ENCODE peak calls at places on chromosomes 11 and 22, in ten cellular contexts. One of them, this sample, is unnamed.
A peak's percentile ranks its signal among the peaks of the same experiment; 100 is the strongest.

GRCh38 chr11:34794696-34795095 is 121.5 kb downstream of the APIP start:
- DNase-seq in A549: no peak
- DNase-seq in RWPE1: no peak
- DNase-seq in lower leg skin: no peak
- DNase-seq in fibroblast of mammary gland: no peak
- DNase-seq in pancreas: no peak
- DNase-seq in kidney epithelial cell: no peak
- DNase-seq in astrocyte of the cerebellum: no peak
- DNase-seq in CD4-positive, alpha-beta T cell: no peak
- DNase-seq in heart right ventricle: no peak
- DNase-seq in this sample: no peak

GRCh38 chr11:19259487-19260345 is 19.0 kb upstream of the E2F8 start:
- DNase-seq in A549: peak; percentile 62
- DNase-seq in RWPE1: peak; percentile 41
- DNase-seq in lower leg skin: peak; percentile 90
- DNase-seq in fibroblast of mammary gland: peak; percentile 63
- DNase-seq in pancreas: peak; percentile 71
- DNase-seq in kidney epithelial cell: no peak
- DNase-seq in astrocyte of the cerebellum: peak; percentile 13
- DNase-seq in CD4-positive, alpha-beta T cell: peak; percentile 40
- DNase-seq in heart right ventricle: peak; percentile 57
- DNase-seq in this sample: peak; percentile 71

GRCh38 chr11:88810420-88811097 is 255.2 kb downstream of the GRM5 start:
- DNase-seq in A549: no peak
- DNase-seq in RWPE1: no peak
- DNase-seq in lower leg skin: no peak
- DNase-seq in fibroblast of mammary gland: no peak
- DNase-seq in pancreas: no peak
- DNase-seq in kidney epithelial cell: no peak
- DNase-seq in astrocyte of the cerebellum: no peak
- DNase-seq in CD4-positive, alpha-beta T cell: no peak
- DNase-seq in heart right ventricle: no peak
- DNase-seq in this sample: no peak

GRCh38 chr22:50606561-50607365 is 6.2 kb downstream of the MAPK8IP2 start:
- DNase-seq in A549: no peak
- DNase-seq in RWPE1: no peak
- DNase-seq in lower leg skin: no peak
- DNase-seq in fibroblast of mammary gland: no peak
- DNase-seq in pancreas: no peak
- DNase-seq in kidney epithelial cell: no peak
- DNase-seq in astrocyte of the cerebellum: no peak
- DNase-seq in CD4-positive, alpha-beta T cell: no peak
- DNase-seq in heart right ventricle: no peak
- DNase-seq in this sample: no peak

GRCh38 chr11:64358536-64358906 is 441 bp upstream of the RPS6KA4 start:
- DNase-seq in A549: no peak
- DNase-seq in RWPE1: no peak
- DNase-seq in lower leg skin: no peak
- DNase-seq in fibroblast of mammary gland: no peak
- DNase-seq in pancreas: peak; percentile 81
- DNase-seq in kidney epithelial cell: no peak
- DNase-seq in astrocyte of the cerebellum: no peak
- DNase-seq in CD4-positive, alpha-beta T cell: no peak
- DNase-seq in heart right ventricle: no peak
- DNase-seq in this sample: no peak

GRCh38 chr22:31692186-31692886 is 30.3 kb upstream of the PISD start:
- DNase-seq in A549: no peak
- DNase-seq in RWPE1: no peak
- DNase-seq in lower leg skin: peak; percentile 36
- DNase-seq in fibroblast of mammary gland: peak; percentile 70
- DNase-seq in pancreas: no peak
- DNase-seq in kidney epithelial cell: peak; percentile 14
- DNase-seq in astrocyte of the cerebellum: peak; percentile 24
- DNase-seq in CD4-positive, alpha-beta T cell: no peak
- DNase-seq in heart right ventricle: no peak
- DNase-seq in this sample: peak; percentile 45

GRCh38 chr22:32533265-32534068 is 58.9 kb downstream of the FBXO7 start:
- DNase-seq in A549: no peak
- DNase-seq in RWPE1: no peak
- DNase-seq in lower leg skin: no peak
- DNase-seq in fibroblast of mammary gland: peak; percentile 65
- DNase-seq in pancreas: no peak
- DNase-seq in kidney epithelial cell: no peak
- DNase-seq in astrocyte of the cerebellum: no peak
- DNase-seq in CD4-positive, alpha-beta T cell: no peak
- DNase-seq in heart right ventricle: no peak
- DNase-seq in this sample: no peak

GRCh38 chr11:32213223-32213622 is 122.3 kb downstream of the RCN1 start:
- DNase-seq in A549: peak; percentile 41
- DNase-seq in RWPE1: no peak
- DNase-seq in lower leg skin: no peak
- DNase-seq in fibroblast of mammary gland: peak; percentile 95
- DNase-seq in pancreas: no peak
- DNase-seq in kidney epithelial cell: peak; percentile 58
- DNase-seq in astrocyte of the cerebellum: peak; percentile 55
- DNase-seq in CD4-positive, alpha-beta T cell: no peak
- DNase-seq in heart right ventricle: no peak
- DNase-seq in this sample: peak; percentile 21

GRCh38 chr11:102831709-102832492 is 11.5 kb downstream of the MMP3 start:
- DNase-seq in A549: no peak
- DNase-seq in RWPE1: no peak
- DNase-seq in lower leg skin: no peak
- DNase-seq in fibroblast of mammary gland: peak; percentile 44
- DNase-seq in pancreas: peak; percentile 24
- DNase-seq in kidney epithelial cell: no peak
- DNase-seq in astrocyte of the cerebellum: no peak
- DNase-seq in CD4-positive, alpha-beta T cell: no peak
- DNase-seq in heart right ventricle: no peak
- DNase-seq in this sample: no peak

GRCh38 chr11:62542750-62543567 is 3.6 kb downstream of the AHNAK start:
- DNase-seq in A549: peak; percentile 82
- DNase-seq in RWPE1: peak; percentile 67
- DNase-seq in lower leg skin: peak; percentile 98
- DNase-seq in fibroblast of mammary gland: peak; percentile 86
- DNase-seq in pancreas: peak; percentile 86
- DNase-seq in kidney epithelial cell: no peak
- DNase-seq in astrocyte of the cerebellum: no peak
- DNase-seq in CD4-positive, alpha-beta T cell: peak; percentile 69
- DNase-seq in heart right ventricle: peak; percentile 86
- DNase-seq in this sample: peak; percentile 88

GRCh38 chr22:46799626-46800025 is 37.2 kb downstream of the TBC1D22A start:
- DNase-seq in A549: no peak
- DNase-seq in RWPE1: no peak
- DNase-seq in lower leg skin: peak; percentile 50
- DNase-seq in fibroblast of mammary gland: no peak
- DNase-seq in pancreas: no peak
- DNase-seq in kidney epithelial cell: no peak
- DNase-seq in astrocyte of the cerebellum: no peak
- DNase-seq in CD4-positive, alpha-beta T cell: no peak
- DNase-seq in heart right ventricle: no peak
- DNase-seq in this sample: no peak

GRCh38 chr22:29328055-29328454 is 12.6 kb upstream of the RASL10A start:
- DNase-seq in A549: no peak
- DNase-seq in RWPE1: no peak
- DNase-seq in lower leg skin: no peak
- DNase-seq in fibroblast of mammary gland: no peak
- DNase-seq in pancreas: no peak
- DNase-seq in kidney epithelial cell: no peak
- DNase-seq in astrocyte of the cerebellum: no peak
- DNase-seq in CD4-positive, alpha-beta T cell: no peak
- DNase-seq in heart right ventricle: no peak
- DNase-seq in this sample: no peak
- TF ChIP-seq CTCF in A549: no peak
- TF ChIP-seq CTCF in RWPE1: no peak
- TF ChIP-seq CTCF in lower leg skin: no peak
- TF ChIP-seq CTCF in fibroblast of mammary gland: no peak
- TF ChIP-seq CTCF in pancreas: no peak
- TF ChIP-seq CTCF in kidney epithelial cell: peak; percentile 8
- TF ChIP-seq CTCF in astrocyte of the cerebellum: no peak
- TF ChIP-seq CTCF in CD4-positive, alpha-beta T cell: no peak
- TF ChIP-seq CTCF in heart right ventricle: no peak
- TF ChIP-seq CTCF in this sample: no peak

GRCh38 chr11:78991681-78992080 is 417.0 kb upstream of the NARS2 start:
- DNase-seq in A549: no peak
- DNase-seq in RWPE1: no peak
- DNase-seq in lower leg skin: no peak
- DNase-seq in fibroblast of mammary gland: no peak
- DNase-seq in pancreas: no peak
- DNase-seq in kidney epithelial cell: no peak
- DNase-seq in astrocyte of the cerebellum: no peak
- DNase-seq in CD4-positive, alpha-beta T cell: no peak
- DNase-seq in heart right ventricle: no peak
- DNase-seq in this sample: no peak
- TF ChIP-seq CTCF in A549: no peak
- TF ChIP-seq CTCF in RWPE1: no peak
- TF ChIP-seq CTCF in lower leg skin: no peak
- TF ChIP-seq CTCF in fibroblast of mammary gland: no peak
- TF ChIP-seq CTCF in pancreas: no peak
- TF ChIP-seq CTCF in kidney epithelial cell: no peak
- TF ChIP-seq CTCF in astrocyte of the cerebellum: no peak
- TF ChIP-seq CTCF in CD4-positive, alpha-beta T cell: no peak
- TF ChIP-seq CTCF in heart right ventricle: no peak
- TF ChIP-seq CTCF in this sample: no peak

DNA sequence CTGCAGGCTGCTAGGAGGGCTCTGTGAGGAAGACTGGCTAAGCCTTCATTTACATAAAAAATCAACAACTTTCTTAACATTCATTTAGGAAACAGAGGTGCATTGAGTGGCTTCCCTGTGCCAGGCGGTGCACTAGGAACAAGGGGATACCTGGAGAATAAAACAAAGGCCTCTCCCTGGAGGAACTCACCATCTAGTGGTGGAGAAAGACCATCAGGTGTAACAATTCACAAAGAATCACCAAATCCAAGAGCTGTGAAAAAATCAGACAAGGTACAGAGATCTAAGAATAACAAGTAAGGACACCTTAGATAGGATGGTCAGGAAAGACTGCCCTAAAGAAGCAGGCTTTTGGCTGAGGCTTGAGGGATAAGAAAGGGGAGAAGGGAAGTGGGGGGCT is 40.3 kb downstream of the CSNK2A3 start:
- DNase-seq in A549: no peak
- DNase-seq in RWPE1: no peak
- DNase-seq in lower leg skin: no peak
- DNase-seq in fibroblast of mammary gland: no peak
- DNase-seq in pancreas: no peak
- DNase-seq in kidney epithelial cell: no peak
- DNase-seq in astrocyte of the cerebellum: no peak
- DNase-seq in CD4-positive, alpha-beta T cell: no peak
- DNase-seq in heart right ventricle: no peak
- DNase-seq in this sample: no peak
- TF ChIP-seq CTCF in A549: no peak
- TF ChIP-seq CTCF in RWPE1: no peak
- TF ChIP-seq CTCF in lower leg skin: no peak
- TF ChIP-seq CTCF in fibroblast of mammary gland: no peak
- TF ChIP-seq CTCF in pancreas: no peak
- TF ChIP-seq CTCF in kidney epithelial cell: no peak
- TF ChIP-seq CTCF in astrocyte of the cerebellum: no peak
- TF ChIP-seq CTCF in CD4-positive, alpha-beta T cell: no peak
- TF ChIP-seq CTCF in heart right ventricle: no peak
- TF ChIP-seq CTCF in this sample: no peak

GRCh38 chr22:17613280-17613679 is 15.3 kb downstream of the ATP6V1E1 start:
- DNase-seq in A549: no peak
- DNase-seq in RWPE1: no peak
- DNase-seq in lower leg skin: no peak
- DNase-seq in fibroblast of mammary gland: no peak
- DNase-seq in pancreas: no peak
- DNase-seq in kidney epithelial cell: no peak
- DNase-seq in astrocyte of the cerebellum: no peak
- DNase-seq in CD4-positive, alpha-beta T cell: no peak
- DNase-seq in heart right ventricle: no peak
- DNase-seq in this sample: no peak
- TF ChIP-seq CTCF in A549: no peak
- TF ChIP-seq CTCF in RWPE1: no peak
- TF ChIP-seq CTCF in lower leg skin: no peak
- TF ChIP-seq CTCF in fibroblast of mammary gland: no peak
- TF ChIP-seq CTCF in pancreas: no peak
- TF ChIP-seq CTCF in kidney epithelial cell: no peak
- TF ChIP-seq CTCF in astrocyte of the cerebellum: no peak
- TF ChIP-seq CTCF in CD4-positive, alpha-beta T cell: no peak
- TF ChIP-seq CTCF in heart right ventricle: no peak
- TF ChIP-seq CTCF in this sample: no peak

GRCh38 chr22:43273902-43274484 is 69.2 kb downstream of the SCUBE1 start:
- DNase-seq in A549: peak; percentile 61
- DNase-seq in RWPE1: peak; percentile 67
- DNase-seq in lower leg skin: no peak
- DNase-seq in fibroblast of mammary gland: peak; percentile 63
- DNase-seq in pancreas: no peak
- DNase-seq in kidney epithelial cell: no peak
- DNase-seq in astrocyte of the cerebellum: peak; percentile 13
- DNase-seq in CD4-positive, alpha-beta T cell: peak; percentile 8
- DNase-seq in heart right ventricle: peak; percentile 39
- DNase-seq in this sample: peak; percentile 81
- TF ChIP-seq CTCF in A549: peak; percentile 60
- TF ChIP-seq CTCF in RWPE1: peak; percentile 75
- TF ChIP-seq CTCF in lower leg skin: no peak
- TF ChIP-seq CTCF in fibroblast of mammary gland: peak; percentile 66
- TF ChIP-seq CTCF in pancreas: peak; percentile 36
- TF ChIP-seq CTCF in kidney epithelial cell: peak; percentile 76
- TF ChIP-seq CTCF in astrocyte of the cerebellum: peak; percentile 78
- TF ChIP-seq CTCF in CD4-positive, alpha-beta T cell: peak; percentile 49
- TF ChIP-seq CTCF in heart right ventricle: peak; percentile 34
- TF ChIP-seq CTCF in this sample: peak; percentile 65

GRCh38 chr11:122293298-122294023 is 177.4 kb upstream of the BLID start:
- DNase-seq in A549: no peak
- DNase-seq in RWPE1: no peak
- DNase-seq in lower leg skin: no peak
- DNase-seq in fibroblast of mammary gland: peak; percentile 20
- DNase-seq in pancreas: no peak
- DNase-seq in kidney epithelial cell: no peak
- DNase-seq in astrocyte of the cerebellum: peak; percentile 6
- DNase-seq in CD4-positive, alpha-beta T cell: no peak
- DNase-seq in heart right ventricle: no peak
- DNase-seq in this sample: no peak
- TF ChIP-seq CTCF in A549: no peak
- TF ChIP-seq CTCF in RWPE1: no peak
- TF ChIP-seq CTCF in lower leg skin: no peak
- TF ChIP-seq CTCF in fibroblast of mammary gland: peak; percentile 22
- TF ChIP-seq CTCF in pancreas: no peak
- TF ChIP-seq CTCF in kidney epithelial cell: no peak
- TF ChIP-seq CTCF in astrocyte of the cerebellum: peak; percentile 36
- TF ChIP-seq CTCF in CD4-positive, alpha-beta T cell: no peak
- TF ChIP-seq CTCF in heart right ventricle: peak; percentile 34
- TF ChIP-seq CTCF in this sample: no peak

GRCh38 chr11:69540118-69541000 is 58.9 kb downstream of the LINC01488 start:
- DNase-seq in A549: no peak
- DNase-seq in RWPE1: no peak
- DNase-seq in lower leg skin: no peak
- DNase-seq in fibroblast of mammary gland: no peak
- DNase-seq in pancreas: peak; percentile 57
- DNase-seq in kidney epithelial cell: peak; percentile 23
- DNase-seq in astrocyte of the cerebellum: no peak
- DNase-seq in CD4-positive, alpha-beta T cell: no peak
- DNase-seq in heart right ventricle: peak; percentile 59
- DNase-seq in this sample: no peak
- TF ChIP-seq CTCF in A549: no peak
- TF ChIP-seq CTCF in RWPE1: no peak
- TF ChIP-seq CTCF in lower leg skin: no peak
- TF ChIP-seq CTCF in fibroblast of mammary gland: no peak
- TF ChIP-seq CTCF in pancreas: no peak
- TF ChIP-seq CTCF in kidney epithelial cell: peak; percentile 32
- TF ChIP-seq CTCF in astrocyte of the cerebellum: peak; percentile 28
- TF ChIP-seq CTCF in CD4-positive, alpha-beta T cell: no peak
- TF ChIP-seq CTCF in heart right ventricle: no peak
- TF ChIP-seq CTCF in this sample: no peak